ENCODE peak calls at places on chromosome 15, in nine cellular contexts. S is adrenal gland, Q is GM20000, P is caudate nucleus, X is astrocyte of the spinal cord, N is anterior cingulate cortex, O is OCI-M1, C is A172, V is AG10803. I is an unnamed sample.

GRCh38 chr15:74134387-74135027 is 4.1 kb downstream of the ISLR2 start:
- DNase-seq in S (peak; percentile 46), Q (peak; percentile 70), P (no peak), X (peak; percentile 22), N (no peak), O (no peak), C (no peak), V (peak; percentile 45), I (no peak)

GRCh38 chr15:60392601-60392985 is 5.2 kb downstream of the ANXA2 start:
- DNase-seq in S (no peak), Q (peak; percentile 28), P (no peak), X (peak; percentile 89), N (no peak), O (no peak), C (peak; percentile 74), V (peak; percentile 90), I (no peak)

GRCh38 chr15:67109141-67110034 is 44.0 kb downstream of the SMAD3 start:
- DNase-seq in S (no peak), Q (peak; percentile 48), P (no peak), X (peak; percentile 99), N (no peak), O (no peak), C (peak; percentile 88), V (peak; percentile 97), I (no peak)

GRCh38 chr15:52217186-52217585 is 26.0 kb upstream of the GNB5 start:
- DNase-seq in S (no peak), Q (peak; percentile 22), P (no peak), X (no peak), N (no peak), O (no peak), C (no peak), V (no peak), I (no peak)

GRCh38 chr15:98694153-98694552 is 45.8 kb downstream of the IGF1R start:
- DNase-seq in S (no peak), Q (no peak), P (no peak), X (no peak), N (no peak), O (no peak), C (no peak), V (no peak), I (no peak)

GRCh38 chr15:42118650-42119531 is 24.5 kb upstream of the PLA2G4D start:
- DNase-seq in S (no peak), Q (no peak), P (no peak), X (no peak), N (no peak), O (peak; percentile 65), C (no peak), V (no peak), I (peak; percentile 19)

GRCh38 chr15:92611995-92612745 is 43.4 kb downstream of the FAM174B start:
- DNase-seq in S (no peak), Q (peak; percentile 51), P (no peak), X (no peak), N (no peak), O (no peak), C (no peak), V (peak; percentile 9), I (no peak)

GRCh38 chr15:87207945-87208580 is 1048.5 kb downstream of the NTRK3 start:
- DNase-seq in S (no peak), Q (no peak), P (no peak), X (peak; percentile 79), N (no peak), O (no peak), C (peak; percentile 60), V (peak; percentile 66), I (no peak)

GRCh38 chr15:95324596-95325135 is 1005.8 kb upstream of the NR2F2 start:
- DNase-seq in S (no peak), Q (no peak), P (no peak), X (no peak), N (no peak), O (no peak), C (no peak), V (no peak), I (no peak)

GRCh38 chr15:85614059-85614458 is 180.7 kb downstream of the KLHL25 start:
- DNase-seq in S (no peak), Q (no peak), P (no peak), X (no peak), N (no peak), O (no peak), C (no peak), V (no peak), I (no peak)

GRCh38 chr15:78636378-78636859 is 4.6 kb downstream of the CHRNB4 start:
- DNase-seq in S (no peak), Q (no peak), P (no peak), X (no peak), N (no peak), O (no peak), C (no peak), V (no peak), I (no peak)

GRCh38 chr15:78712797-78713515 is 71.9 kb upstream of the CHRNB4 start:
- DNase-seq in S (no peak), Q (no peak), P (no peak), X (no peak), N (no peak), O (no peak), C (no peak), V (no peak), I (no peak)

GRCh38 chr15:88627463-88627862 is 6.3 kb downstream of the AEN start:
- DNase-seq in S (no peak), Q (no peak), P (no peak), X (no peak), N (no peak), O (no peak), C (no peak), V (no peak), I (peak; percentile 88)

GRCh38 chr15:40762919-40763800 is 708 bp upstream of the GCHFR start:
- DNase-seq in S (peak; percentile 74), Q (peak; percentile 58), P (no peak), X (peak; percentile 52), N (no peak), O (peak; percentile 69), C (no peak), V (peak; percentile 25), I (no peak)

GRCh38 chr15:94882071-94882712 is 650.8 kb downstream of the MCTP2 start:
- DNase-seq in S (no peak), Q (no peak), P (no peak), X (no peak), N (no peak), O (no peak), C (no peak), V (no peak), I (no peak)

GRCh38 chr15:78007965-78008886 is 69.3 kb downstream of the TBC1D2B start:
- DNase-seq in S (peak; percentile 84), Q (no peak), P (no peak), X (peak; percentile 77), N (no peak), O (no peak), C (peak; percentile 81), V (peak; percentile 86), I (no peak)

GRCh38 chr15:92928351-92928750 is 28.2 kb downstream of the CHD2 start:
- DNase-seq in S (no peak), Q (no peak), P (no peak), X (no peak), N (no peak), O (no peak), C (no peak), V (no peak), I (no peak)

GRCh38 chr15:76974456-76975083 is 20.4 kb upstream of the PSTPIP1 start:
- DNase-seq in S (no peak), Q (no peak), P (no peak), X (no peak), N (no peak), O (no peak), C (no peak), V (no peak), I (no peak)

GRCh38 chr15:35061171-35062163 is 23.6 kb downstream of the NANOGP8 start:
- DNase-seq in S (no peak), Q (no peak), P (no peak), X (no peak), N (no peak), O (no peak), C (peak; percentile 57), V (peak; percentile 35), I (no peak)

GRCh38 chr15:34331809-34332208 is 5.8 kb downstream of the SLC12A6 start:
- DNase-seq in S (no peak), Q (no peak), P (no peak), X (peak; percentile 19), N (no peak), O (peak; percentile 92), C (no peak), V (no peak), I (no peak)

GRCh38 chr15:63672369-63672768 is 75.2 kb downstream of the FBXL22 start:
- DNase-seq in S (no peak), Q (no peak), P (no peak), X (no peak), N (no peak), O (no peak), C (no peak), V (no peak), I (no peak)

GRCh38 chr15:87021771-87022170 is 942.1 kb downstream of the AGBL1 start:
- DNase-seq in S (no peak), Q (no peak), P (no peak), X (no peak), N (no peak), O (no peak), C (no peak), V (peak; percentile 21), I (no peak)

GRCh38 chr15:99732268-99732641 is 982 bp downstream of the LYSMD4 start:
- DNase-seq in S (no peak), Q (no peak), P (no peak), X (peak; percentile 33), N (no peak), O (no peak), C (no peak), V (peak; percentile 31), I (no peak)

GRCh38 chr15:37823601-37824275 is 110.7 kb upstream of the TMCO5A start:
- DNase-seq in S (no peak), Q (no peak), P (no peak), X (peak; percentile 3), N (no peak), O (no peak), C (no peak), V (no peak), I (no peak)

GRCh38 chr15:85689729-85690128 is 105.0 kb downstream of the KLHL25 start:
- DNase-seq in S (no peak), Q (peak; percentile 42), P (peak; percentile 14), X (peak; percentile 71), N (peak; percentile 38), O (peak; percentile 77), C (no peak), V (peak; percentile 59), I (peak; percentile 78)

GRCh38 chr15:90539789-90540188 is 10.1 kb downstream of the CRTC3 start:
- DNase-seq in S (no peak), Q (no peak), P (no peak), X (no peak), N (no peak), O (no peak), C (no peak), V (no peak), I (no peak)

GRCh38 chr15:96330450-96331140 is at the start of gene NR2F2:
- DNase-seq in S (peak; percentile 97), Q (peak; percentile 87), P (no peak), X (peak; percentile 100), N (no peak), O (no peak), C (peak; percentile 96), V (peak; percentile 99), I (peak; percentile 92)

GRCh38 chr15:99181544-99181943 is 67.8 kb downstream of the TTC23 start:
- DNase-seq in S (no peak), Q (no peak), P (no peak), X (no peak), N (no peak), O (no peak), C (no peak), V (no peak), I (no peak)

GRCh38 chr15:67908756-67909155 is 68.9 kb upstream of the RNU6-1 start:
- DNase-seq in S (no peak), Q (no peak), P (no peak), X (no peak), N (no peak), O (no peak), C (no peak), V (no peak), I (no peak)

GRCh38 chr15:25508369-25509002 is 69.7 kb upstream of the UBE3A start:
- DNase-seq in S (no peak), Q (peak; percentile 21), P (no peak), X (peak; percentile 61), N (no peak), O (peak; percentile 42), C (peak; percentile 1), V (peak; percentile 62), I (no peak)

GRCh38 chr15:75200765-75201608 is 695 bp upstream of the C15orf39 start:
- DNase-seq in S (peak; percentile 56), Q (peak; percentile 72), P (no peak), X (peak; percentile 26), N (no peak), O (peak; percentile 39), C (no peak), V (no peak), I (peak; percentile 56)

I was measured in MM.1S.